ENCODE peak calls at places on chromosomes 2 and 18, in seven cellular contexts. K, W, J, N, O, R and C are unnamed samples.
A peak's percentile ranks its signal among the peaks of the same experiment; 100 is the strongest.

GRCh38 chr2:15807418-15808220 is 132.7 kb upstream of the MYCN start:
- DNase-seq in W (no peak), N (no peak), K (no peak), J (no peak), R (no peak), O (no peak), C (no peak)

GRCh38 chr2:239326831-239327535 is 73.8 kb downstream of the HDAC4 start:
- DNase-seq in W (peak; percentile 44), N (peak; percentile 43), J (peak; percentile 60), R (no peak), O (no peak), K (peak; percentile 68), C (no peak)

GRCh38 chr2:120287183-120288015 is 34.7 kb downstream of the RALB start:
- DNase-seq in O (no peak), R (peak; percentile 71), J (no peak), N (no peak), W (no peak), K (no peak), C (no peak)

GRCh38 chr2:221554769-221555510 is 17.2 kb downstream of the EPHA4 start:
- DNase-seq in R (no peak), N (no peak), K (no peak), W (no peak), J (no peak), O (no peak), C (no peak)

GRCh38 chr2:30414951-30415350 is 32.1 kb upstream of the LCLAT1 start:
- DNase-seq in K (no peak), O (no peak), J (no peak), N (no peak), W (no peak), R (no peak), C (no peak)

GRCh38 chr2:98459776-98460175 is 15.1 kb downstream of the INPP4A start:
- DNase-seq in J (no peak), O (no peak), R (no peak), K (peak; percentile 55), W (no peak), N (no peak), C (no peak)

GRCh38 chr18:58991127-58991798 is 126.6 kb downstream of the ZNF532 start:
- DNase-seq in J (no peak), K (no peak), N (no peak), O (no peak), W (no peak), R (no peak), C (no peak)

GRCh38 chr18:36942264-36942663 is 113.3 kb downstream of the KIAA1328 start:
- DNase-seq in W (no peak), J (no peak), R (peak; percentile 35), K (no peak), N (no peak), O (peak; percentile 64), C (no peak)

DNA sequence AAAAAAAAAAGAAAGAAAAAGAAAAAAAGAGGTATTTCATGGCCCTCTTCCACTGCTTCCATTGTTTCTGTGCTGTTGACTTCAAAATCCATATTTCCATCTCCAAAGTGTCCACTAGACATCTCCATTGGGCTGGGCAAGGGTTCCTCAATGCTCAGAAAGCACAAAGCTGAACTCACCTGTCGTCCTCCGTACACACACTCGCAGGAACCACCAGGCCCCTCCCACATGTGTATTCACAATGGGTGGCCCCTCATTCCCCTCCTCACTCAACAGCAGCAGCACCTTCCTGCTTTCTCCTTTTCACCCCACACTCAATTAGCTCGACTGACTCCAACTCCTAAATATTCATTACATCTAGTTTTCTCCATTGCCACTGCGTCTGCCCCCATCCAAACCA is 25.3 kb downstream of the OSBPL1A start:
- DNase-seq in R (no peak), K (no peak), O (no peak), W (no peak), N (no peak), J (no peak), C (no peak)
- H3K4me1 ChIP-seq in R (no peaks in the 10 kb centered on the region), K (no peaks in the 10 kb centered on the region), O (no peaks in the 10 kb centered on the region), W (no peaks in the 10 kb centered on the region), N (no peaks in the 10 kb centered on the region), J (no peaks in the 10 kb centered on the region), C (no peaks in the 10 kb centered on the region)

GRCh38 chr2:14632133-14632936 is at the start of gene LRATD1:
- DNase-seq in J (peak; percentile 94), O (peak; percentile 72), W (peak; percentile 87), R (peak; percentile 53), N (peak; percentile 93), K (peak; percentile 93), C (peak; percentile 80)
- TF ChIP-seq POLR2A in J (peak; percentile 97), O (no peak), W (peak; percentile 86), R (no peak), N (peak; percentile 67), K (peak; percentile 85), C (peak; percentile 90)

GRCh38 chr18:70128271-70128670 is 77.2 kb downstream of the RTTN start:
- DNase-seq in R (no peak), W (no peak), K (no peak), O (no peak), J (no peak), N (no peak), C (no peak)

GRCh38 chr18:70127307-70127828 is 78.1 kb downstream of the RTTN start:
- DNase-seq in W (no peak), K (no peak), R (no peak), O (peak; percentile 5), N (no peak), J (no peak), C (no peak)

GRCh38 chr18:70135604-70136003 is 69.9 kb downstream of the RTTN start:
- DNase-seq in O (no peak), N (no peak), R (no peak), K (no peak), J (no peak), W (no peak), C (no peak)

DNA sequence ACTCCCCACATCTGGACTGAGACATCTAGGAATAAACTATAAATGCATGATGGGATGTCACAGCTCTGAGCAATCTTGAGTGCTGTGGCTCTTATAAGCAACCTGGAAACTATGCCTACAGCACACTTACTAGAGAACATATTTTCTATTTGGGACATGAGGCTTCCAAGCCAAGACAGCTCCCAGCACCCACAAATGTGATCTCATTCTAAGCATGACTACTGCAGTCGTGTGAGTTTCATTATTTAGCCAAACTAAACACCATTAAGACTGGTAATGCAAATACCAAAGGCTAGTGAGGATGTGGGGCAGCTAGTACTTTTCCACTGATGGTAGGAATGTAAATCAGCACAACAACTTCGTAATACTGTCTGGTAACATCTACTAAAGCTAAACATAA is 72.5 kb downstream of the RTTN start:
- DNase-seq in J (no peak), N (no peak), O (no peak), K (no peak), W (no peak), R (peak; percentile 33), C (no peak)
- H3K27ac ChIP-seq in J (no peak overlapping the region), N (no peak overlapping the region), O (no peak overlapping the region), K (no peak overlapping the region), W (no peak overlapping the region), R (peak overlapping the region; percentile 56), C (no peak overlapping the region)

DNA sequence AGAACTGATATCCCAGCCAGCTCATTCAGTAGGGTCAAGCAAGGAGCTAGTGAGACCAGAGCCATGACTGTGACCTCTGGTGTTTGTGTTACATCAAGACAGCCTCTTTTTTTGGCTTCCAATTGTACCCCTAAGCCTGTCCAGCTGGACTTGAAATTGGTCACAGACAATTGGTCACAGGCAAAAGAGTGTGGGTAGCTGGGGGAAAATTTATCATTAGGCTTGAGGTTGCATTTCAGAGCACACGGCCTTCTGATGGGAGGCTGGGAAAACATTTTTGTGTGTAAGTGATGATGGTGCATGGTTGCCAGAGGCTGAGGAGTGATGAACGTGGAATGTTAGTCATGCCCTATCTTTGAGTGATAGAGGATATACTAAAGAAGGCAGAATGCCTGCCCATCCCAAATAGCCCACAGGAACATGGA is 285.1 kb upstream of the SLC14A2 start:
- DNase-seq in O (no peak), W (no peak), K (no peak), R (no peak), N (no peak), J (no peak), C (no peak)
- H3K4me1 ChIP-seq in O (no peaks in the 10 kb centered on the region), W (no peaks in the 10 kb centered on the region), K (no peaks in the 10 kb centered on the region), R (no peaks in the 10 kb centered on the region), N (peaks cover 6% of the 10 kb centered on the region), J (peaks cover 4% of the 10 kb centered on the region), C (no peaks in the 10 kb centered on the region)

GRCh38 chr2:130372055-130372832 is 16.4 kb downstream of the PTPN18 start:
- DNase-seq in J (peak; percentile 90), R (peak; percentile 90), W (peak; percentile 85), O (peak; percentile 95), N (peak; percentile 94), K (peak; percentile 93), C (peak; percentile 87)
- TF ChIP-seq POLR2A in J (peak; percentile 75), R (peak; percentile 92), W (peak; percentile 46), O (peak; percentile 77), N (peak; percentile 39), K (peak; percentile 42), C (peak; percentile 77)

GRCh38 chr2:150627526-150627925 is 140.1 kb upstream of the RND3 start:
- DNase-seq in R (no peak), N (no peak), O (no peak), J (no peak), W (no peak), K (no peak), C (no peak)
- H3K27ac ChIP-seq in R (no peak overlapping the region), N (no peak overlapping the region), O (no peak overlapping the region), J (no peak overlapping the region), W (no peak overlapping the region), K (no peak overlapping the region), C (no peak overlapping the region)

GRCh38 chr2:128798502-128799283 is 480.0 kb upstream of the HS6ST1 start:
- DNase-seq in W (no peak), R (no peak), N (no peak), K (no peak), O (no peak), J (no peak), C (no peak)

GRCh38 chr2:128801581-128801980 is 482.9 kb upstream of the HS6ST1 start:
- DNase-seq in K (no peak), N (no peak), R (no peak), W (no peak), O (no peak), J (no peak), C (no peak)

GRCh38 chr2:128797937-128798336 is 479.3 kb upstream of the HS6ST1 start:
- DNase-seq in N (no peak), R (no peak), K (no peak), O (no peak), W (peak; percentile 11), J (no peak), C (no peak)

GRCh38 chr2:128799284-128799552 is 480.6 kb upstream of the HS6ST1 start:
- DNase-seq in N (no peak), W (no peak), J (no peak), K (no peak), R (no peak), O (no peak), C (no peak)

GRCh38 chr2:128799736-128800135 is 481.1 kb upstream of the HS6ST1 start:
- DNase-seq in K (no peak), W (no peak), O (no peak), J (no peak), R (no peak), N (no peak), C (no peak)
- H3K4me1 ChIP-seq in K (no peaks in the 10 kb centered on the region), W (no peaks in the 10 kb centered on the region), O (no peaks in the 10 kb centered on the region), J (no peaks in the 10 kb centered on the region), R (no peaks in the 10 kb centered on the region), N (no peaks in the 10 kb centered on the region), C (no peaks in the 10 kb centered on the region)